ENCODE peak calls at places on chromosome 2, in five cellular contexts. One of them, this sample, is unnamed.

GRCh38 chr2:144834954-144835633 is 315.2 kb upstream of the ZEB2 start:
- DNase-seq in RWPE2: no peak
- DNase-seq in lower leg skin: no peak
- DNase-seq in Peyer's patch: no peak
- DNase-seq in dorsolateral prefrontal cortex: no peak
- DNase-seq in this sample: no peak

GRCh38 chr2:39160982-39161381 is 40.1 kb upstream of the SOS1 start:
- DNase-seq in RWPE2: no peak
- DNase-seq in lower leg skin: no peak
- DNase-seq in Peyer's patch: no peak
- DNase-seq in dorsolateral prefrontal cortex: no peak
- DNase-seq in this sample: no peak

GRCh38 chr2:235621736-235622135 is 127.9 kb downstream of the AGAP1 start:
- DNase-seq in RWPE2: no peak
- DNase-seq in lower leg skin: no peak
- DNase-seq in Peyer's patch: no peak
- DNase-seq in dorsolateral prefrontal cortex: no peak
- DNase-seq in this sample: no peak

GRCh38 chr2:159497256-159497655 is 119.1 kb downstream of the BAZ2B start:
- DNase-seq in RWPE2: no peak
- DNase-seq in lower leg skin: peak
- DNase-seq in Peyer's patch: no peak
- DNase-seq in dorsolateral prefrontal cortex: no peak
- DNase-seq in this sample: no peak

GRCh38 chr2:208097801-208098200 is 26.5 kb downstream of the CRYGD start:
- DNase-seq in RWPE2: no peak
- DNase-seq in lower leg skin: no peak
- DNase-seq in Peyer's patch: no peak
- DNase-seq in dorsolateral prefrontal cortex: no peak
- DNase-seq in this sample: no peak

GRCh38 chr2:43407826-43408783 is 181.7 kb upstream of the ZFP36L2 start:
- DNase-seq in RWPE2: no peak
- DNase-seq in lower leg skin: no peak
- DNase-seq in Peyer's patch: no peak
- DNase-seq in dorsolateral prefrontal cortex: no peak
- DNase-seq in this sample: no peak

GRCh38 chr2:58135861-58136260 is 89.3 kb downstream of the VRK2 start:
- DNase-seq in RWPE2: no peak
- DNase-seq in lower leg skin: no peak
- DNase-seq in Peyer's patch: no peak
- DNase-seq in dorsolateral prefrontal cortex: no peak
- DNase-seq in this sample: no peak

GRCh38 chr2:54678719-54679118 is 44.7 kb upstream of the EML6 start:
- DNase-seq in RWPE2: no peak
- DNase-seq in lower leg skin: no peak
- DNase-seq in Peyer's patch: no peak
- DNase-seq in dorsolateral prefrontal cortex: no peak
- DNase-seq in this sample: no peak

GRCh38 chr2:161745866-161746614 is 121.8 kb downstream of the SLC4A10 start:
- DNase-seq in RWPE2: no peak
- DNase-seq in lower leg skin: no peak
- DNase-seq in Peyer's patch: no peak
- DNase-seq in dorsolateral prefrontal cortex: no peak
- DNase-seq in this sample: no peak

DNA sequence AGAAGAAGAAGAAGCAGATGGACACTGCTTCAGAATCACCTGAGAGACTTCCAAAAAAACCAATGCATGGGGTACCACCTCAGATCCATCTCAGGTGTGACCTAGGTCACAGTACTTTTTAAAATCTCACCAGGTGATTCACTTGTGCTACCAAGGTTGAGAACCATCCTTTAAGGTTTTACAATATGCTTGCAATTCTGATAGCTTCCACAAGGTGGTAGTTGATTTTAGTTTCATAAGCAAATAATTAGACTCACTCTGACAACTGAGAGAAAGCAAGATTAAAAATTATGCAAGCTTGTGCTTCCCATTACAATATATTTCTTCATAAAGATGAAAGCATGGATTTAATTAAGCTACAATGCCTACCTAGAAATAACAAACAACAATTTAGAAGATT is 355.1 kb downstream of the EN1 start:
- DNase-seq in RWPE2: no peak
- DNase-seq in lower leg skin: no peak
- DNase-seq in Peyer's patch: no peak
- DNase-seq in dorsolateral prefrontal cortex: no peak
- DNase-seq in this sample: no peak
- TF ChIP-seq CTCF in RWPE2: peak
- TF ChIP-seq CTCF in lower leg skin: no peak
- TF ChIP-seq CTCF in Peyer's patch: peak
- TF ChIP-seq CTCF in dorsolateral prefrontal cortex: no peak
- TF ChIP-seq CTCF in this sample: no peak

DNA sequence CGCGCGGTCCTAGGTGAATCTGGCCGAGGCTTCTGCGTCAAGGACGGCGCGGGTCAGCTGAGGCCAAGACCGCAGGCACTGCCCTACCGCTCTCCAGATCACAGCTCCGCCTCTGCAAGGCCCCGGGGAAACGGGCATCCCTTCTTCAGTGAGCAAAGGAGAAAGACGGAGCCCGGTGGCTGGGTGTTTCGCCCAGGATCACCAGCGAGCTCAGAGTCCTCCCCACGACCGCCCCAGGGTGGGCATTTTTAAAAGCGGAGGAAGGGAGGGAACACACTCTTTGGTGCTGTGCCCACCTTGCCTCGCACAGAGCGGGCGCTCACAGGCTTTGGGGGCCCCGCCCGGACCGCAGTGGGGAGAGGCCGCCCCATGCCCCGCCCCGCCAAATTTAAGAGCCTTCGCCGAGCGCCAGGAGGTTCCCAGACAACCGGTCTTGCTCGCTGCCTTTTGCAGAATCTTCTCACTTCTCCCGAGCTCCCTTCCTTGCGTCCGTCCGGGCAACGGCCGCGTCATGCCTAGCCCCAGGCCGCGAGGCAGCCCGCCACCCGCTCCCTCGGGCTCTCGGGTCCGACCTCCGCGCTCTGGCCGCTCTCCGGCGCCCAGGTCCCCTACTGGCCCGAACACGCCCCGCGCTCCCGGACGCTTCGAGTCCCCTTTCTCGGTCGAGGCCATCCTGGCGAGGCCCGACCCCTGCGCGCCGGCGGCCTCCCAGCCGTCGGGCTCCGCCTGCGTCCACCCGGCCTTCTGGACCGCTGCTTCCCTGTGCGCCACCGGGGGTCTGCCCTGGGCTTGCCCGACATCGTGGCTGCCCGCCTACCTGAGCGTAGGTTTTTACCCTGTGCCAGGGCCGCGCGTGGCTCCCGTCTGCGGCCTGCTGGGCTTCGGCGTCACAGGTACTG is at the start of gene NOTO:
- DNase-seq in RWPE2: no peak
- DNase-seq in lower leg skin: no peak
- DNase-seq in Peyer's patch: no peak
- DNase-seq in dorsolateral prefrontal cortex: no peak
- DNase-seq in this sample: no peak
- H3K4me3 ChIP-seq in RWPE2: no peak
- H3K4me3 ChIP-seq in lower leg skin: no peak
- H3K4me3 ChIP-seq in Peyer's patch: peak
- H3K4me3 ChIP-seq in dorsolateral prefrontal cortex: peak
- H3K4me3 ChIP-seq in this sample: peak

GRCh38 chr2:237707859-237708398 is 80.5 kb downstream of the LRRFIP1 start:
- DNase-seq in RWPE2: no peak
- DNase-seq in lower leg skin: no peak
- DNase-seq in Peyer's patch: no peak
- DNase-seq in dorsolateral prefrontal cortex: no peak
- DNase-seq in this sample: no peak
- TF ChIP-seq CTCF in RWPE2: no peak
- TF ChIP-seq CTCF in lower leg skin: no peak
- TF ChIP-seq CTCF in Peyer's patch: no peak
- TF ChIP-seq CTCF in dorsolateral prefrontal cortex: no peak
- TF ChIP-seq CTCF in this sample: no peak

GRCh38 chr2:121888189-121888557 is 132.7 kb downstream of the TSN start:
- DNase-seq in RWPE2: no peak
- DNase-seq in lower leg skin: no peak
- DNase-seq in Peyer's patch: no peak
- DNase-seq in dorsolateral prefrontal cortex: no peak
- DNase-seq in this sample: no peak
- H3K4me3 ChIP-seq in RWPE2: no peak
- H3K4me3 ChIP-seq in lower leg skin: no peak
- H3K4me3 ChIP-seq in Peyer's patch: no peak
- H3K4me3 ChIP-seq in dorsolateral prefrontal cortex: no peak
- H3K4me3 ChIP-seq in this sample: no peak